ENCODE peak calls at places on chromosomes 4 and X, in seven cellular contexts. One of them, this sample, is unnamed.

GRCh38 chr4:2048831-2049230 is 10.3 kb upstream of the NAT8L start:
- DNase-seq in AG09319: no peak
- DNase-seq in Calu3: no peak
- DNase-seq in AG04450: no peak
- DNase-seq in psoas muscle: no peak
- DNase-seq in PC-9: peak; percentile 56
- DNase-seq in Peyer's patch: no peak
- DNase-seq in this sample: no peak

GRCh38 chr4:83326546-83326945 is 8.1 kb downstream of the HPSE start:
- DNase-seq in AG09319: no peak
- DNase-seq in Calu3: no peak
- DNase-seq in AG04450: no peak
- DNase-seq in psoas muscle: no peak
- DNase-seq in PC-9: no peak
- DNase-seq in Peyer's patch: no peak
- DNase-seq in this sample: no peak

GRCh38 chr4:169861592-169861991 is 103.8 kb upstream of the HPF1 start:
- DNase-seq in AG09319: no peak
- DNase-seq in Calu3: peak; percentile 46
- DNase-seq in AG04450: no peak
- DNase-seq in psoas muscle: no peak
- DNase-seq in PC-9: no peak
- DNase-seq in Peyer's patch: no peak
- DNase-seq in this sample: no peak

GRCh38 chr4:146371812-146372211 is 149.9 kb downstream of the SLC10A7 start:
- DNase-seq in AG09319: no peak
- DNase-seq in Calu3: no peak
- DNase-seq in AG04450: no peak
- DNase-seq in psoas muscle: no peak
- DNase-seq in PC-9: no peak
- DNase-seq in Peyer's patch: no peak
- DNase-seq in this sample: no peak

GRCh38 chr4:184250795-184251679 is 33.4 kb upstream of the ENPP6 start:
- DNase-seq in AG09319: peak; percentile 16
- DNase-seq in Calu3: peak; percentile 15
- DNase-seq in AG04450: peak; percentile 6
- DNase-seq in psoas muscle: no peak
- DNase-seq in PC-9: no peak
- DNase-seq in Peyer's patch: no peak
- DNase-seq in this sample: no peak

GRCh38 chrX:69024931-69025330 is 140.3 kb downstream of the PJA1 start:
- DNase-seq in AG09319: peak; percentile 44
- DNase-seq in Calu3: no peak
- DNase-seq in AG04450: peak; percentile 15
- DNase-seq in psoas muscle: peak; percentile 72
- DNase-seq in PC-9: peak; percentile 26
- DNase-seq in Peyer's patch: no peak
- DNase-seq in this sample: peak; percentile 52

GRCh38 chrX:140815868-140816267 is 106.3 kb downstream of the LINC00632 start:
- DNase-seq in AG09319: peak; percentile 1
- DNase-seq in Calu3: no peak
- DNase-seq in AG04450: no peak
- DNase-seq in psoas muscle: no peak
- DNase-seq in PC-9: peak; percentile 37
- DNase-seq in Peyer's patch: no peak
- DNase-seq in this sample: no peak

GRCh38 chr4:143477487-143477886 is 36.0 kb upstream of the SMARCA5 start:
- DNase-seq in AG09319: no peak
- DNase-seq in Calu3: no peak
- DNase-seq in AG04450: no peak
- DNase-seq in psoas muscle: no peak
- DNase-seq in PC-9: no peak
- DNase-seq in Peyer's patch: no peak
- DNase-seq in this sample: no peak

GRCh38 chrX:53125506-53125905 is 31.6 kb downstream of the KANTR start:
- DNase-seq in AG09319: no peak
- DNase-seq in Calu3: no peak
- DNase-seq in AG04450: no peak
- DNase-seq in psoas muscle: no peak
- DNase-seq in PC-9: no peak
- DNase-seq in Peyer's patch: no peak
- DNase-seq in this sample: no peak

GRCh38 chr4:151674804-151675290 is 86.0 kb downstream of the GATB start:
- DNase-seq in AG09319: no peak
- DNase-seq in Calu3: no peak
- DNase-seq in AG04450: no peak
- DNase-seq in psoas muscle: no peak
- DNase-seq in PC-9: no peak
- DNase-seq in Peyer's patch: no peak
- DNase-seq in this sample: no peak

GRCh38 chr4:83212041-83212851 is 72.4 kb downstream of the COQ2 start:
- DNase-seq in AG09319: no peak
- DNase-seq in Calu3: peak; percentile 20
- DNase-seq in AG04450: no peak
- DNase-seq in psoas muscle: no peak
- DNase-seq in PC-9: peak; percentile 44
- DNase-seq in Peyer's patch: peak; percentile 63
- DNase-seq in this sample: no peak

GRCh38 chr4:90127706-90128345 is 632 bp downstream of the CCSER1 start:
- DNase-seq in AG09319: no peak
- DNase-seq in Calu3: peak; percentile 18
- DNase-seq in AG04450: no peak
- DNase-seq in psoas muscle: peak; percentile 16
- DNase-seq in PC-9: peak; percentile 27
- DNase-seq in Peyer's patch: no peak
- DNase-seq in this sample: no peak

GRCh38 chrX:113384628-113385027 is 544.0 kb upstream of the AMOT start:
- DNase-seq in AG09319: peak; percentile 61
- DNase-seq in Calu3: no peak
- DNase-seq in AG04450: no peak
- DNase-seq in psoas muscle: no peak
- DNase-seq in PC-9: no peak
- DNase-seq in Peyer's patch: no peak
- DNase-seq in this sample: no peak

GRCh38 chrX:40168183-40169015 is 70.6 kb upstream of the BCOR start:
- DNase-seq in AG09319: no peak
- DNase-seq in Calu3: no peak
- DNase-seq in AG04450: no peak
- DNase-seq in psoas muscle: no peak
- DNase-seq in PC-9: no peak
- DNase-seq in Peyer's patch: no peak
- DNase-seq in this sample: no peak

GRCh38 chrX:20056704-20057103 is 60.0 kb downstream of the MAP7D2 start:
- DNase-seq in AG09319: no peak
- DNase-seq in Calu3: peak; percentile 53
- DNase-seq in AG04450: no peak
- DNase-seq in psoas muscle: no peak
- DNase-seq in PC-9: no peak
- DNase-seq in Peyer's patch: no peak
- DNase-seq in this sample: no peak

GRCh38 chr4:153785830-153786721 is 2.8 kb downstream of the SFRP2 start:
- DNase-seq in AG09319: no peak
- DNase-seq in Calu3: no peak
- DNase-seq in AG04450: no peak
- DNase-seq in psoas muscle: no peak
- DNase-seq in PC-9: no peak
- DNase-seq in Peyer's patch: no peak
- DNase-seq in this sample: no peak

GRCh38 chr4:2798399-2799301 is 5.8 kb downstream of the SH3BP2 start:
- DNase-seq in AG09319: no peak
- DNase-seq in Calu3: no peak
- DNase-seq in AG04450: no peak
- DNase-seq in psoas muscle: peak; percentile 63
- DNase-seq in PC-9: peak; percentile 96
- DNase-seq in Peyer's patch: peak; percentile 71
- DNase-seq in this sample: no peak

GRCh38 chrX:119759333-119759766 is 962 bp downstream of the SOWAHD start:
- DNase-seq in AG09319: no peak
- DNase-seq in Calu3: no peak
- DNase-seq in AG04450: no peak
- DNase-seq in psoas muscle: no peak
- DNase-seq in PC-9: no peak
- DNase-seq in Peyer's patch: peak; percentile 32
- DNase-seq in this sample: no peak

GRCh38 chr4:2257361-2258001 is 4.4 kb downstream of the MXD4 start:
- DNase-seq in AG09319: no peak
- DNase-seq in Calu3: no peak
- DNase-seq in AG04450: no peak
- DNase-seq in psoas muscle: peak; percentile 13
- DNase-seq in PC-9: no peak
- DNase-seq in Peyer's patch: peak; percentile 12
- DNase-seq in this sample: peak; percentile 12

GRCh38 chr4:68582339-68582717 is 6.2 kb upstream of the UGT2B17 start:
- DNase-seq in AG09319: no peak
- DNase-seq in Calu3: no peak
- DNase-seq in AG04450: no peak
- DNase-seq in psoas muscle: no peak
- DNase-seq in PC-9: no peak
- DNase-seq in Peyer's patch: no peak
- DNase-seq in this sample: no peak

GRCh38 chr4:138802499-138802898 is 213.1 kb upstream of the NOCT start:
- DNase-seq in AG09319: no peak
- DNase-seq in Calu3: no peak
- DNase-seq in AG04450: no peak
- DNase-seq in psoas muscle: no peak
- DNase-seq in PC-9: no peak
- DNase-seq in Peyer's patch: no peak
- DNase-seq in this sample: no peak

GRCh38 chr4:1192493-1193205 is 20.3 kb upstream of the SPON2 start:
- DNase-seq in AG09319: no peak
- DNase-seq in Calu3: no peak
- DNase-seq in AG04450: no peak
- DNase-seq in psoas muscle: peak; percentile 23
- DNase-seq in PC-9: no peak
- DNase-seq in Peyer's patch: peak; percentile 13
- DNase-seq in this sample: no peak

GRCh38 chr4:46274717-46275116 is 115.2 kb downstream of the GABRA2 start:
- DNase-seq in AG09319: no peak
- DNase-seq in Calu3: no peak
- DNase-seq in AG04450: no peak
- DNase-seq in psoas muscle: no peak
- DNase-seq in PC-9: no peak
- DNase-seq in Peyer's patch: no peak
- DNase-seq in this sample: no peak

GRCh38 chr4:46277165-46277951 is 112.6 kb downstream of the GABRA2 start:
- DNase-seq in AG09319: no peak
- DNase-seq in Calu3: no peak
- DNase-seq in AG04450: no peak
- DNase-seq in psoas muscle: no peak
- DNase-seq in PC-9: no peak
- DNase-seq in Peyer's patch: no peak
- DNase-seq in this sample: no peak
- TF ChIP-seq CTCF in AG09319: no peak
- TF ChIP-seq CTCF in Calu3: no peak
- TF ChIP-seq CTCF in AG04450: no peak
- TF ChIP-seq CTCF in psoas muscle: no peak
- TF ChIP-seq CTCF in PC-9: no peak
- TF ChIP-seq CTCF in Peyer's patch: no peak
- TF ChIP-seq CTCF in this sample: no peak

GRCh38 chr4:70544279-70544870 is 26.0 kb downstream of the AMTN start:
- DNase-seq in AG09319: no peak
- DNase-seq in Calu3: peak; percentile 4
- DNase-seq in AG04450: no peak
- DNase-seq in psoas muscle: no peak
- DNase-seq in PC-9: no peak
- DNase-seq in Peyer's patch: no peak
- DNase-seq in this sample: no peak
- TF ChIP-seq CTCF in AG09319: peak; percentile 46
- TF ChIP-seq CTCF in Calu3: peak; percentile 33
- TF ChIP-seq CTCF in AG04450: peak; percentile 75
- TF ChIP-seq CTCF in psoas muscle: no peak
- TF ChIP-seq CTCF in PC-9: peak; percentile 64
- TF ChIP-seq CTCF in Peyer's patch: no peak
- TF ChIP-seq CTCF in this sample: no peak

GRCh38 chrX:47245156-47245555 is 12.3 kb downstream of the USP11 start:
- DNase-seq in AG09319: no peak
- DNase-seq in Calu3: no peak
- DNase-seq in AG04450: no peak
- DNase-seq in psoas muscle: no peak
- DNase-seq in PC-9: no peak
- DNase-seq in Peyer's patch: no peak
- DNase-seq in this sample: no peak
- TF ChIP-seq CTCF in AG09319: no peak
- TF ChIP-seq CTCF in Calu3: no peak
- TF ChIP-seq CTCF in AG04450: no peak
- TF ChIP-seq CTCF in psoas muscle: no peak
- TF ChIP-seq CTCF in PC-9: no peak
- TF ChIP-seq CTCF in Peyer's patch: no peak
- TF ChIP-seq CTCF in this sample: no peak

GRCh38 chrX:105190252-105190853 is 30.1 kb downstream of the TEX13A start:
- DNase-seq in AG09319: no peak
- DNase-seq in Calu3: peak; percentile 33
- DNase-seq in AG04450: no peak
- DNase-seq in psoas muscle: no peak
- DNase-seq in PC-9: peak; percentile 39
- DNase-seq in Peyer's patch: no peak
- DNase-seq in this sample: no peak

GRCh38 chrX:105189093-105189492 is 31.4 kb downstream of the TEX13A start:
- DNase-seq in AG09319: no peak
- DNase-seq in Calu3: no peak
- DNase-seq in AG04450: no peak
- DNase-seq in psoas muscle: no peak
- DNase-seq in PC-9: no peak
- DNase-seq in Peyer's patch: no peak
- DNase-seq in this sample: no peak

DNA sequence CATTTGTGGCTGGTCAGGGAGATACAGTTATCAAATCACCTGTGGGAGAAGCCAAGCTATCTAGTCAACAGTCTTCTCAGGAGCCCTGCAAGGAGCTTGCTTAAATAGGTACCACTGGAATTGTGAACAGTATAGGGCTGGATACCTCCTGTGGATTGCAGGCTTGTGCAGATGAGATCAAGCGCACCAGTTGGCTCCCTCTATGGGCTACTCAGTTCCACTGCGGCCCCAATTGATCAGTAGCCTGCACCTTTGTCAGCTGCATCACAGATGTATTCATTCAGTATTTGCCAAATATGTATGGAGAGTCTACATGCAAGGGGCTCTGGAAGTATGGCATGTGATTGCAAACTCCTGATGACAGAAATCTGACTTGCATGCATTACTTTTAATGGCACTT is 28.6 kb downstream of the TEX13A start:
- DNase-seq in AG09319: no peak
- DNase-seq in Calu3: peak; percentile 3
- DNase-seq in AG04450: no peak
- DNase-seq in psoas muscle: no peak
- DNase-seq in PC-9: peak; percentile 15
- DNase-seq in Peyer's patch: no peak
- DNase-seq in this sample: no peak
- TF ChIP-seq CTCF in AG09319: peak; percentile 21
- TF ChIP-seq CTCF in Calu3: no peak
- TF ChIP-seq CTCF in AG04450: peak; percentile 47
- TF ChIP-seq CTCF in psoas muscle: peak; percentile 9
- TF ChIP-seq CTCF in PC-9: peak; percentile 60
- TF ChIP-seq CTCF in Peyer's patch: no peak
- TF ChIP-seq CTCF in this sample: no peak